ENCODE peak calls at places on chromosomes 1 and 21, in five cellular contexts. X is mammary epithelial cell; W is CD8-positive, alpha-beta T cell; P is mucosa of descending colon; H is cardiac fibroblast. K is an unnamed sample.

GRCh38 chr1:42798010-42798409 is 13.2 kb downstream of the TMEM269 start:
- DNase-seq in W (no peak), H (no peak), P (no peak), X (no peak), K (no peak)

GRCh38 chr1:87219626-87220025 is 109.1 kb upstream of the LMO4 start:
- DNase-seq in H (peak), P (no peak), X (peak), W (no peak), K (no peak)

GRCh38 chr1:50333595-50333974 is 89.7 kb downstream of the DMRTA2 start:
- DNase-seq in X (peak), W (peak), H (peak), P (peak), K (peak)

GRCh38 chr1:53547321-53547720 is 88.1 kb downstream of the DMRTB1 start:
- DNase-seq in P (no peak), X (no peak), H (no peak), W (no peak), K (no peak)

GRCh38 chr1:87074001-87074795 is 159.8 kb downstream of the HS2ST1 start:
- DNase-seq in P (no peak), W (no peak), X (no peak), H (peak), K (peak)

GRCh38 chr1:59360170-59360569 is 63.3 kb downstream of the FGGY start:
- DNase-seq in W (no peak), H (peak), P (no peak), X (peak), K (peak)

GRCh38 chr1:235160395-235160964 is 570 bp downstream of the RBM34 start:
- DNase-seq in P (no peak), X (no peak), W (no peak), H (peak), K (peak)

GRCh38 chr1:107532318-107532717 is 391.5 kb downstream of the NTNG1 start:
- DNase-seq in W (no peak), H (no peak), X (peak), P (no peak), K (no peak)

GRCh38 chr1:163084330-163084729 is 15.2 kb downstream of the RGS4 start:
- DNase-seq in H (peak), P (no peak), W (no peak), X (no peak), K (peak)

GRCh38 chr1:30652151-30652915 is 71.1 kb downstream of the MATN1 start:
- DNase-seq in H (no peak), W (no peak), X (no peak), P (no peak), K (no peak)

GRCh38 chr1:1058921-1059493 is 15.1 kb downstream of the RNF223 start:
- DNase-seq in W (no peak), X (peak), P (no peak), H (no peak), K (no peak)

GRCh38 chr1:212966619-212967018 is 16.3 kb downstream of the VASH2 start:
- DNase-seq in H (no peak), P (no peak), X (no peak), W (no peak), K (no peak)

GRCh38 chr1:223048026-223048425 is 95.0 kb downstream of the TLR5 start:
- DNase-seq in P (no peak), H (no peak), W (no peak), X (peak), K (no peak)

DNA sequence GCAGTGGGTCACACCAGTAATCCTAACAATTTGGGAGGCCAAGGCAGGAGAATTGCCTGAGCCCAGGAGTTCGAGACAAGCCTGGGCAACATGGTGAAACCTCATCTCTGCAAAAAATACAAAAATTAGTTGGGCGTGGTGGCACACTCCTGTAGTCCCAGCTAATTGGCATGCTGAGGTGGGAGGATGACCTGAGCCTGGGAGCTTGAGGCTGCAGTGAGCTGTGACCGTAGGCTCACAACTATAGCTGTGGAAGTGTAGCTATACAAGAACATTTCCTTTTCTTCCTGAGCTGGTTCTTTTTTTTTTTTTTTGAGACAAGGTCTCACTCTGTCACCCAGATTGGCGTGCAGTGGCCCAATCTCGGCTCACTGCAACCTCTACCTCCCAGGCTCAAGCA is 19.1 kb upstream of the ZNF697 start:
- DNase-seq in W (no peak), X (no peak), H (no peak), P (no peak), K (no peak)
- TF ChIP-seq CTCF in W (no peak), X (no peak), H (no peak), P (no peak), K (no peak)

DNA sequence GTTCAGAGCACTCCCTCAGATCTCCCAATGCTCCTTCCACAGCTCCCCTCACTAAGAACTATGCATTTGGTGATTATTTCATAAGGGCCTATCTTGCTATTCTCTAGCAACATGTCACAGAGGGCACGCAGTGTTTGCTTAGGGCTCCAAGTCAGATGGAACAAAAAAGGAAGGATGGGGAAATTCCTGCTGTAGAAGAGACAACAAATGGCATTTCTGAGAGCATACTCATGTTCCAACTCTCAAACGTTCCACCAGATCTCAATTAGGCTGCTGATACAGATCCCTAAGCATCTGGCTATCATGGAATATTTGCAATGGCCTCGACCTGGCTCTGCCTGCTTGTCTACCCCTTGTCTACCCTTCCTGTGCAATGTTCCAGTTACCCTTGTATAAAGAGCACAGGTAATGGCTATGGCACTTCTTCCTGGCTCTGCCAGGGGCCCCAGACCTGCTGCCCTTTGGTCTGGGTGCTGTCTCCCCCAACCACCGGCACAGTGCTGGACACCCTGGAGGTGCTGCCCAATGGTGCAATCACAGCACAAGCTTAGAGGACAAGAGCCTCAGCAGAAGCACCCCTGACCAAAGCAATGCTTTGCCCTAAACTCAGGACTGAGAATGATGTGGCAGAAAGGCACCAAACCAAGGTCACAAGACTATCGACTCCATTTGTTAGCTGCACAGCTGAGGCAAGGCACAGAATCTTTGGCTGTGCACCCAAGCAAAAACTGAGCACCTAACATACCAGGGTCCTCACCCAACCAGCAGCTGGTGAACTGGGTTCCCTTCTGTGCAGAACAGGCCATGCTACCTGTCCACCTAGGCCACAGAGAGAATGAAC is 3.6 kb downstream of the PARP1 start:
- DNase-seq in W (no peak), P (no peak), X (no peak), H (peak), K (peak)
- H3K4me3 ChIP-seq in W (no peak), P (no peak), X (no peak), H (no peak), K (no peak)

DNA sequence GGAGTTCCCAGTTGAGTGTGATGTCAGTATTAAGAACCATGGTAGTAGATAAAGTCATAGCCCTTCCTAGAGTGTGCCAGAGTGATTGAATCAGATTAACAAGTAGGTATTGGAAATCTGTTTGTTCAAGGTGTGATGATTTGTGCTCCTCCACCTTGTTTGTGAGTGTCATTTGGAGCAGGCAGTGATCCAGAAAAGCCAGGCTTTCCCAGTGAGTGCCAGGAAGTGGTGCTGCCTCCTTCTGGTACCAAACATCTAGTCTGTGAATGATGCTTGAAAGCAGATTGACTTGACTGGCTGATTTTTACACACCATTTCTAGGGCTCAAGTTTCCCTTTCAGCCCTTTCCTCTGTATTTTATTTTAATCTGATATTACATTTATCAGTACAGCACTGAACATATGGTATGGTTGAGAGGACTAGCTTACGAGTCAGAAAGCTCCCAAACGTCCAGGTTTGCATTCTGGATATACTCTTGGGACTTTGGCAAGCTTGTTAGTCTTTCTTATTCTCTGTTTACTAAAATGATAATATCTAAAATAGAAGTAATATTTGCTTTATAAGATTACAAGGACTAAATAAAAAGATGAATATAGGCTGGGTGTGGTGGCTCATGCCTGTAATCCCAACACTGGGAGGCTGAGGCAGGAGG is 100.7 kb downstream of the PATJ start:
- DNase-seq in P (peak), X (peak), H (peak), W (no peak), K (peak)
- TF ChIP-seq CTCF in P (no peak), X (peak), H (peak), W (no peak), K (no peak)

GRCh38 chr21:31235671-31236450 is 108.2 kb downstream of the TIAM1 start:
- DNase-seq in P (no peak), X (peak), W (no peak), H (peak), K (peak)
- H3K4me3 ChIP-seq in P (no peak), X (no peak), W (no peak), H (no peak), K (no peak)

GRCh38 chr1:2786329-2787162 is 14.9 kb downstream of the TTC34 start:
- DNase-seq in X (no peak), H (no peak), W (peak), P (peak), K (no peak)
- TF ChIP-seq CTCF in X (no peak), H (peak), W (peak), P (peak), K (no peak)

GRCh38 chr1:40784141-40784770 is 669 bp downstream of the KCNQ4 start:
- DNase-seq in W (no peak), H (no peak), P (peak), X (no peak), K (no peak)
- H3K4me3 ChIP-seq in W (no peak), H (peak), P (no peak), X (no peak), K (no peak)

DNA sequence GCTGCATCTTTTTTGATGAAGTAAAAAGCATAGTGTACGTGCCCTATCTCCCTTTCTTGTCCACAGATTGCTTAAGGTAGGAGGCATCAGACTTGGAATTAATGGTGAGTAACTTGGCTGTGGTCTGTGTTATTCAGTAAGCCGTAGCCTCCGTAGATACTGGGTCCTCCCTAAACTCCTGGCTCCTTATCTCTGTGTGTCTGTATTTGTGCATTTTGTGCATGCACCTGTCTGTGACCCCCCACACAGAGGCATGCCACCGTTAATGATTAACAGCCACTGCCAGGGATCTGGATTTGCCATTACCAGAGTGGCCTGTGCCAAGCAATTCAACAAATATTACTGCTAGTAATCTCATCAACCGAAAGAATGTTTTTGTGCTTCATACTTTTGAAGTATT is 31.9 kb downstream of the MAP3K21 start:
- DNase-seq in X (no peak), H (no peak), P (peak), W (no peak), K (no peak)
- TF ChIP-seq CTCF in X (no peak), H (no peak), P (no peak), W (no peak), K (no peak)

K was measured in fibroblast of the aortic adventitia.